ENCODE peak calls at places on chromosome 4, in ten cellular contexts. N is heart left ventricle; D is stimulated activated CD4-positive, alpha-beta T cell treated with anti-CD3 and anti-CD28 coated beads, Interleukin-2, amount 100 ng/mL, for 24 hours; W is NCI-H226; K is upper lobe of left lung; R is hypothalamus; P is heart right ventricle; V is activated CD4-positive, alpha-beta T cell treated with anti-CD3 and anti-CD28 coated beads for 48 hours; G is LoVo; J is iPS DF 19.7. Z is an unnamed sample.

GRCh38 chr4:165716472-165716871 is 156.6 kb upstream of the TLL1 start:
- DNase-seq in N (peak; percentile 25), D (no peak), W (no peak), K (no peak), R (no peak), P (peak; percentile 12), V (no peak), G (no peak), J (no peak), Z (no peak)

GRCh38 chr4:137819964-137820383 is 287.7 kb upstream of the PCDH18 start:
- DNase-seq in N (no peak), D (no peak), W (peak; percentile 16), K (no peak), R (no peak), P (no peak), V (no peak), G (peak; percentile 46), J (peak; percentile 50), Z (peak; percentile 32)

GRCh38 chr4:152605641-152606304 is 69.9 kb upstream of the FBXW7 start:
- DNase-seq in N (no peak), D (no peak), W (no peak), K (no peak), R (no peak), P (peak; percentile 6), V (no peak), G (no peak), J (no peak), Z (no peak)

GRCh38 chr4:145414224-145414623 is 67.4 kb upstream of the SMAD1 start:
- DNase-seq in N (no peak), D (no peak), W (no peak), K (no peak), R (no peak), P (no peak), V (no peak), G (no peak), J (no peak), Z (no peak)

GRCh38 chr4:124167602-124168001 is 544.9 kb downstream of the ANKRD50 start:
- DNase-seq in N (no peak), D (no peak), W (no peak), K (no peak), R (no peak), P (no peak), V (no peak), G (no peak), J (no peak), Z (no peak)

GRCh38 chr4:118760092-118760491 is 74.9 kb downstream of the METTL14 start:
- DNase-seq in N (no peak), D (no peak), W (no peak), K (no peak), R (no peak), P (no peak), V (no peak), G (no peak), J (no peak), Z (no peak)

GRCh38 chr4:31461425-31461824 is 741.3 kb downstream of the PCDH7 start:
- DNase-seq in N (no peak), D (no peak), W (peak; percentile 27), K (no peak), R (no peak), P (no peak), V (no peak), G (peak; percentile 51), J (no peak), Z (no peak)

GRCh38 chr4:184100297-184100885 is 117.3 kb downstream of the ENPP6 start:
- DNase-seq in N (peak; percentile 44), D (no peak), W (no peak), K (peak; percentile 89), R (peak; percentile 32), P (peak; percentile 11), V (peak; percentile 67), G (no peak), J (no peak), Z (no peak)

GRCh38 chr4:154741877-154742851 is 1.6 kb upstream of the LRAT start:
- DNase-seq in N (no peak), D (no peak), W (no peak), K (peak; percentile 73), R (no peak), P (no peak), V (peak; percentile 8), G (no peak), J (no peak), Z (peak; percentile 69)

GRCh38 chr4:25950476-25951389 is 36.7 kb downstream of the SMIM20 start:
- DNase-seq in N (no peak), D (no peak), W (no peak), K (no peak), R (no peak), P (no peak), V (no peak), G (no peak), J (no peak), Z (no peak)

GRCh38 chr4:8575457-8575856 is 4.7 kb upstream of the GPR78 start:
- DNase-seq in N (no peak), D (no peak), W (no peak), K (no peak), R (no peak), P (no peak), V (no peak), G (no peak), J (no peak), Z (no peak)

GRCh38 chr4:12041828-12042227 is 613.1 kb upstream of the HS3ST1 start:
- DNase-seq in N (peak; percentile 17), D (no peak), W (no peak), K (no peak), R (no peak), P (no peak), V (no peak), G (no peak), J (no peak), Z (no peak)

GRCh38 chr4:1540601-1541375 is 134.5 kb upstream of the NKX1-1 start:
- DNase-seq in N (no peak), D (no peak), W (no peak), K (peak; percentile 58), R (no peak), P (no peak), V (no peak), G (no peak), J (no peak), Z (no peak)

GRCh38 chr4:85815796-85816459 is 341.0 kb downstream of the ARHGAP24 start:
- DNase-seq in N (no peak), D (no peak), W (no peak), K (no peak), R (no peak), P (no peak), V (no peak), G (no peak), J (no peak), Z (no peak)

GRCh38 chr4:128574706-128575105 is 234.8 kb upstream of the JADE1 start:
- DNase-seq in N (peak; percentile 33), D (peak; percentile 65), W (peak; percentile 27), K (no peak), R (peak; percentile 41), P (peak; percentile 60), V (peak; percentile 87), G (no peak), J (peak; percentile 80), Z (peak; percentile 59)

GRCh38 chr4:70714061-70714468 is 7.7 kb upstream of the RUFY3 start:
- DNase-seq in N (no peak), D (no peak), W (no peak), K (no peak), R (no peak), P (no peak), V (no peak), G (peak; percentile 61), J (no peak), Z (no peak)

GRCh38 chr4:136927172-136927571 is 605.1 kb downstream of the PCDH18 start:
- DNase-seq in N (no peak), D (no peak), W (peak; percentile 87), K (no peak), R (no peak), P (no peak), V (no peak), G (peak; percentile 12), J (no peak), Z (no peak)

GRCh38 chr4:8290701-8290970 is 21.1 kb downstream of the HTRA3 start:
- DNase-seq in N (peak; percentile 3), D (no peak), W (no peak), K (no peak), R (no peak), P (no peak), V (no peak), G (no peak), J (no peak), Z (no peak)

GRCh38 chr4:183333983-183334382 is 11.8 kb upstream of the CLDN24 start:
- DNase-seq in N (no peak), D (no peak), W (no peak), K (no peak), R (no peak), P (no peak), V (no peak), G (peak; percentile 82), J (no peak), Z (no peak)

GRCh38 chr4:136183513-136183912 is 1348.8 kb downstream of the PCDH18 start:
- DNase-seq in N (no peak), D (no peak), W (no peak), K (no peak), R (no peak), P (no peak), V (no peak), G (no peak), J (no peak), Z (no peak)

GRCh38 chr4:45331796-45332195 is 605.4 kb upstream of the GNPDA2 start:
- DNase-seq in N (no peak), D (no peak), W (no peak), K (no peak), R (no peak), P (no peak), V (no peak), G (no peak), J (no peak), Z (no peak)

GRCh38 chr4:168832746-168833575 is 177.1 kb downstream of the CBR4 start:
- DNase-seq in N (peak; percentile 57), D (no peak), W (no peak), K (peak; percentile 90), R (peak; percentile 13), P (peak; percentile 42), V (no peak), G (no peak), J (no peak), Z (peak; percentile 22)

GRCh38 chr4:144090744-144091143 is 49.8 kb downstream of the GYPA start:
- DNase-seq in N (no peak), D (no peak), W (no peak), K (no peak), R (no peak), P (no peak), V (no peak), G (no peak), J (no peak), Z (no peak)

GRCh38 chr4:41537267-41537890 is 578 bp upstream of the LIMCH1 start:
- DNase-seq in N (no peak), D (no peak), W (peak; percentile 35), K (no peak), R (no peak), P (no peak), V (no peak), G (no peak), J (no peak), Z (no peak)

GRCh38 chr4:96845798-96846197 is 1005.9 kb downstream of the PDHA2 start:
- DNase-seq in N (no peak), D (no peak), W (no peak), K (no peak), R (no peak), P (no peak), V (no peak), G (no peak), J (no peak), Z (no peak)

GRCh38 chr4:122889726-122890125 is 32.7 kb downstream of the NUDT6 start:
- DNase-seq in N (no peak), D (no peak), W (peak; percentile 37), K (no peak), R (no peak), P (no peak), V (no peak), G (peak; percentile 76), J (no peak), Z (no peak)

GRCh38 chr4:155972098-155972497 is 18.4 kb upstream of the CTSO start:
- DNase-seq in N (no peak), D (no peak), W (no peak), K (no peak), R (no peak), P (no peak), V (no peak), G (no peak), J (no peak), Z (no peak)

GRCh38 chr4:147958459-147959065 is 226.7 kb downstream of the ARHGAP10 start:
- DNase-seq in N (no peak), D (no peak), W (no peak), K (no peak), R (no peak), P (no peak), V (no peak), G (no peak), J (no peak), Z (no peak)